ENCODE peak calls at places on chromosomes 2 and 18, in five cellular contexts. G, I, K, B and N are unnamed samples. For H3K4me1, the result is how much of the 10 kb centered on the place peaks cover.

GRCh38 chr2:163351966-163352365 is 383.8 kb downstream of the FIGN start:
- DNase-seq in G (no peak), I (no peak), K (no peak), B (no peak), N (no peak)

GRCh38 chr18:48842259-48843061 is 108.3 kb downstream of the SMAD7 start:
- DNase-seq in G (no peak), I (no peak), K (no peak), B (peak), N (no peak)

GRCh38 chr2:68853035-68853434 is 18.2 kb downstream of the BMP10 start:
- DNase-seq in G (no peak), I (no peak), K (no peak), B (no peak), N (no peak)

GRCh38 chr2:98738304-98738703 is 7.4 kb upstream of the MGAT4A start:
- DNase-seq in G (no peak), I (no peak), K (no peak), B (no peak), N (no peak)

GRCh38 chr2:46612675-46613074 is 133.3 kb downstream of the TMEM247 start:
- DNase-seq in G (no peak), I (no peak), K (no peak), B (no peak), N (no peak)

GRCh38 chr2:105183555-105184323 is 57.8 kb upstream of the GPR45 start:
- DNase-seq in G (no peak), I (no peak), K (no peak), B (no peak), N (no peak)

GRCh38 chr2:46922049-46922448 is 6.4 kb upstream of the MCFD2 start:
- DNase-seq in G (no peak), I (no peak), K (no peak), B (no peak), N (no peak)

GRCh38 chr2:200752835-200753234 is 58.9 kb upstream of the BZW1 start:
- DNase-seq in G (no peak), I (no peak), K (no peak), B (no peak), N (no peak)

GRCh38 chr2:108611021-108611420 is 76.8 kb downstream of the LIMS1 start:
- DNase-seq in G (no peak), I (no peak), K (no peak), B (no peak), N (no peak)

GRCh38 chr2:46913471-46914381 is 1.9 kb downstream of the MCFD2 start:
- DNase-seq in G (no peak), I (peak), K (no peak), B (no peak), N (no peak)

GRCh38 chr2:96409543-96410184 is 74.1 kb downstream of the NCAPH start:
- DNase-seq in G (no peak), I (no peak), K (no peak), B (peak), N (no peak)

GRCh38 chr18:25457636-25458035 is 105.7 kb upstream of the ZNF521 start:
- DNase-seq in G (no peak), I (no peak), K (no peak), B (no peak), N (no peak)

GRCh38 chr2:228652366-228652765 is 470.9 kb upstream of the SPHKAP start:
- DNase-seq in G (no peak), I (no peak), K (no peak), B (no peak), N (no peak)

GRCh38 chr2:29755829-29756228 is 165.6 kb downstream of the ALK start:
- DNase-seq in G (no peak), I (no peak), K (no peak), B (no peak), N (no peak)

GRCh38 chr18:64110692-64111480 is 38.0 kb downstream of the LINC00305 start:
- DNase-seq in G (no peak), I (no peak), K (no peak), B (no peak), N (no peak)

GRCh38 chr2:185807351-185807750 is 68.7 kb downstream of the FSIP2 start:
- DNase-seq in G (no peak), I (no peak), K (no peak), B (no peak), N (no peak)

GRCh38 chr2:109021895-109022300 is 32.9 kb upstream of the EDAR start:
- DNase-seq in G (no peak), I (no peak), K (no peak), B (no peak), N (no peak)

GRCh38 chr18:57134564-57135211 is 12.2 kb upstream of the BOD1L2 start:
- DNase-seq in G (no peak), I (no peak), K (no peak), B (no peak), N (no peak)

GRCh38 chr2:70995227-70995729 is 605 bp upstream of the TEX261 start:
- DNase-seq in G (peak), I (no peak), K (no peak), B (no peak), N (no peak)

GRCh38 chr2:230762317-230762896 is 49.8 kb downstream of the CAB39 start:
- DNase-seq in G (peak), I (no peak), K (no peak), B (no peak), N (peak)

GRCh38 chr2:130922417-130922816 is 85.7 kb downstream of the ARHGEF4 start:
- DNase-seq in G (no peak), I (no peak), K (no peak), B (no peak), N (no peak)

GRCh38 chr2:82789886-82790276 is 1669.2 kb downstream of the SUCLG1 start:
- DNase-seq in G (no peak), I (no peak), K (no peak), B (no peak), N (no peak)

GRCh38 chr2:186496401-186496800 is 10.3 kb downstream of the ZC3H15 start:
- DNase-seq in G (no peak), I (no peak), K (no peak), B (no peak), N (no peak)

GRCh38 chr2:23513881-23514793 is 129.2 kb downstream of the KLHL29 start:
- DNase-seq in G (no peak), I (peak), K (no peak), B (no peak), N (no peak)

GRCh38 chr2:240822280-240822847 is 2.3 kb upstream of the KIF1A start:
- DNase-seq in G (no peak), I (no peak), K (no peak), B (no peak), N (no peak)

GRCh38 chr2:176682278-176682677 is 413.0 kb downstream of the MTX2 start:
- DNase-seq in G (no peak), I (no peak), K (no peak), B (no peak), N (no peak)

GRCh38 chr2:240952496-240953246 is 45.7 kb upstream of the SNED1 start:
- DNase-seq in G (no peak), I (no peak), K (peak), B (peak), N (no peak)

GRCh38 chr2:28751956-28752607 is 452 bp downstream of the PPP1CB start:
- DNase-seq in G (no peak), I (no peak), K (no peak), B (no peak), N (peak)

GRCh38 chr2:223933098-223933800 is 11.9 kb downstream of the WDFY1 start:
- DNase-seq in G (no peak), I (no peak), K (no peak), B (no peak), N (no peak)
- H3K4me1 ChIP-seq in G (half or more), I (half or more), K (half or more), B (half or more), N (under half)

GRCh38 chr2:181682026-181682789 is 1.9 kb upstream of the NEUROD1 start:
- DNase-seq in G (no peak), I (no peak), K (no peak), B (no peak), N (no peak)

GRCh38 chr2:181679544-181679979 is 755 bp downstream of the NEUROD1 start:
- DNase-seq in G (no peak), I (no peak), K (no peak), B (no peak), N (no peak)

GRCh38 chr2:181680937-181681811 is 857 bp upstream of the NEUROD1 start:
- DNase-seq in G (no peak), I (no peak), K (no peak), B (no peak), N (no peak)

GRCh38 chr2:181678744-181679543 is 1.4 kb downstream of the NEUROD1 start:
- DNase-seq in G (no peak), I (no peak), K (no peak), B (no peak), N (no peak)

GRCh38 chr2:181680055-181680936 is at the start of gene NEUROD1:
- DNase-seq in G (no peak), I (no peak), K (no peak), B (no peak), N (no peak)
- H3K4me3 ChIP-seq in G (peak), I (peak), K (peak), B (no peak), N (peak)

DNA sequence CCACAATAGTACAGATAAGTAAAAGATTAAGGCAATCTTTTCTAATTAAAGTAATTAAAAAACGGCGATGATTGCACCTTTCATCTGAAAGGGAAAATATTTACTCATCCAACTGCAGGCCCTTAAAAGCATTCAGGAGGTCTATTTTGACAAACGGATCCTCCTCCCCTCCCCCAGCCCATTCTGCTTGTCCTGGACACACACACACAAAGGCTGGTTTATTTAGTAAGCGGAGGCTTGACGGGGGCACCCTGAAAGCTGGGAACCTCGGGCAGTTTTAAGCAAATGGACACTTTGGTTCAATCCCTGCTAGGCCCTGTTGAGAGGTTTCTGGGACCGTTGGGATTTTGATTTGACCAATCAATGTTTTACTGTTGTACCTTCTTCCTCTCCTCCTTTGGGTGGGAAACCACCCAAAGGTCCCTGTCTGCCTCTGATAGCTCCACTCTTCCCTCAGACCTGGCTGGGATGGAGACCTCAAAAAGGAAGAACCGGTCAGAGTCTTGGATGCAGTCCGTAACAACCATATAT is 135.8 kb upstream of the HAAO start:
- DNase-seq in G (no peak), I (no peak), K (no peak), B (no peak), N (no peak)
- H3K4me1 ChIP-seq in G (under half), I (half or more), K (half or more), B (half or more), N (under half)

GRCh38 chr2:221569342-221570278 is 2.5 kb downstream of the EPHA4 start:
- DNase-seq in G (no peak), I (no peak), K (no peak), B (no peak), N (no peak)
- H3K4me3 ChIP-seq in G (no peak), I (peak), K (peak), B (peak), N (peak)

GRCh38 chr2:138020432-138020831 is 56.2 kb downstream of the HNMT start:
- DNase-seq in G (no peak), I (no peak), K (no peak), B (no peak), N (no peak)

GRCh38 chr2:138017824-138018223 is 53.6 kb downstream of the HNMT start:
- DNase-seq in G (no peak), I (no peak), K (no peak), B (no peak), N (no peak)

GRCh38 chr2:138016703-138017102 is 52.4 kb downstream of the HNMT start:
- DNase-seq in G (no peak), I (no peak), K (no peak), B (no peak), N (no peak)

GRCh38 chr2:138021154-138021553 is 56.9 kb downstream of the HNMT start:
- DNase-seq in G (no peak), I (no peak), K (no peak), B (no peak), N (no peak)

GRCh38 chr2:138019289-138019688 is 55.0 kb downstream of the HNMT start:
- DNase-seq in G (no peak), I (no peak), K (no peak), B (no peak), N (no peak)
- H3K4me1 ChIP-seq in G (under half), I (under half), K (under half), B (under half), N (under half)

GRCh38 chr2:212536385-212537310 is 2.0 kb downstream of the ERBB4 start:
- DNase-seq in G (no peak), I (no peak), K (peak), B (peak), N (no peak)
- H3K4me3 ChIP-seq in G (peak), I (peak), K (peak), B (peak), N (peak)

DNA sequence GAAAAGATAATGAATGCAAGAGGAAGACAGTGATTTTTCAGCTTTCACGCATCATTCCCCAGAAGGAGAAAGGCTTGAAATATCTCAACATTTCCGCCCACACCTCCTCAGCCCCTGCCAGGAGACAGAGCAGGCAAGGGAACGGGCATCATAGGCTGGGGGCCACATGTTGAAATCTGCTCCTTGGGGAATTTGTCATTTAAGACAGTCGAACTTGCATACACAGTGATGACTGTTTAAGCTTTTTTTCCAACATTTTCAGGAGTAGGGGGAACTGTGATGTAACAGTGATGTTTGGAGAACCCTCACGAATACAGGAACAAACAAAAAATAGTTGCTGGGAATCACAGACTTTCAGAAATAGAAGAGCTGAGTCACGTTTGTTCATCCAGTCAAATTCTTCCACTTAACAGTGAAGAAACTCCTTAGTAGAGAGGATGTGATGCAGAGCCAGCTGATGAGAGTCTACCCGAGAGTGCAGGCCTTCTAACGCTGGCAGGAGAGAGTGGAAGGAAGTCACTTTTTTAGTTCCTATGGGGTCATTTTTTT is 266.8 kb downstream of the ALPK2 start:
- DNase-seq in G (peak), I (peak), K (no peak), B (no peak), N (no peak)
- H3K4me1 ChIP-seq in G (half or more), I (under half), K (under half), B (under half), N (under half)

GRCh38 chr2:48137829-48138228 is 231.5 kb upstream of the FBXO11 start:
- DNase-seq in G (no peak), I (no peak), K (no peak), B (no peak), N (no peak)
- H3K4me3 ChIP-seq in G (no peak), I (no peak), K (no peak), B (no peak), N (no peak)